ENCODE peak calls at places on chromosomes 5 and 9, in five cellular contexts. One of them, this sample, is unnamed.

GRCh38 chr5:130335116-130335515 is 430.9 kb downstream of the CHSY3 start:
- DNase-seq in WERI-Rb-1: no peak
- DNase-seq in foreskin fibroblast: no peak
- DNase-seq in cardiac muscle cell: peak; percentile 46
- DNase-seq in kidney: no peak
- DNase-seq in this sample: no peak

GRCh38 chr5:61827445-61827975 is 478.5 kb upstream of the KIF2A start:
- DNase-seq in WERI-Rb-1: no peak
- DNase-seq in foreskin fibroblast: no peak
- DNase-seq in cardiac muscle cell: peak; percentile 4
- DNase-seq in kidney: no peak
- DNase-seq in this sample: no peak

GRCh38 chr5:95382843-95383242 is 8.3 kb upstream of the FAM81B start:
- DNase-seq in WERI-Rb-1: no peak
- DNase-seq in foreskin fibroblast: no peak
- DNase-seq in cardiac muscle cell: no peak
- DNase-seq in kidney: no peak
- DNase-seq in this sample: no peak

GRCh38 chr9:19485193-19485592 is 76.4 kb downstream of the ACER2 start:
- DNase-seq in WERI-Rb-1: no peak
- DNase-seq in foreskin fibroblast: no peak
- DNase-seq in cardiac muscle cell: no peak
- DNase-seq in kidney: no peak
- DNase-seq in this sample: no peak

GRCh38 chr5:77957-78804 is 13.8 kb upstream of the PLEKHG4B start:
- DNase-seq in WERI-Rb-1: peak; percentile 83
- DNase-seq in foreskin fibroblast: no peak
- DNase-seq in cardiac muscle cell: peak; percentile 20
- DNase-seq in kidney: peak; percentile 53
- DNase-seq in this sample: no peak

GRCh38 chr9:3863686-3864085 is 337.9 kb upstream of the RFX3 start:
- DNase-seq in WERI-Rb-1: no peak
- DNase-seq in foreskin fibroblast: no peak
- DNase-seq in cardiac muscle cell: peak; percentile 20
- DNase-seq in kidney: no peak
- DNase-seq in this sample: no peak

GRCh38 chr5:37837101-37838032 is 2.5 kb downstream of the GDNF start:
- DNase-seq in WERI-Rb-1: peak; percentile 69
- DNase-seq in foreskin fibroblast: peak; percentile 74
- DNase-seq in cardiac muscle cell: peak; percentile 81
- DNase-seq in kidney: peak; percentile 91
- DNase-seq in this sample: peak; percentile 38

GRCh38 chr9:80873861-80874260 is 815.5 kb downstream of the TLE1 start:
- DNase-seq in WERI-Rb-1: no peak
- DNase-seq in foreskin fibroblast: peak; percentile 68
- DNase-seq in cardiac muscle cell: peak; percentile 3
- DNase-seq in kidney: no peak
- DNase-seq in this sample: no peak

GRCh38 chr9:136773386-136774044 is 9.2 kb upstream of the LCN15 start:
- DNase-seq in WERI-Rb-1: peak; percentile 69
- DNase-seq in foreskin fibroblast: no peak
- DNase-seq in cardiac muscle cell: peak; percentile 32
- DNase-seq in kidney: peak; percentile 47
- DNase-seq in this sample: no peak

GRCh38 chr5:36638056-36638455 is 31.6 kb downstream of the SLC1A3 start:
- DNase-seq in WERI-Rb-1: no peak
- DNase-seq in foreskin fibroblast: no peak
- DNase-seq in cardiac muscle cell: no peak
- DNase-seq in kidney: no peak
- DNase-seq in this sample: no peak

GRCh38 chr5:1754531-1755220 is 45.0 kb downstream of the MRPL36 start:
- DNase-seq in WERI-Rb-1: no peak
- DNase-seq in foreskin fibroblast: no peak
- DNase-seq in cardiac muscle cell: no peak
- DNase-seq in kidney: peak; percentile 37
- DNase-seq in this sample: no peak

GRCh38 chr5:128927644-128928043 is 37.6 kb upstream of the SLC27A6 start:
- DNase-seq in WERI-Rb-1: no peak
- DNase-seq in foreskin fibroblast: no peak
- DNase-seq in cardiac muscle cell: no peak
- DNase-seq in kidney: no peak
- DNase-seq in this sample: no peak

GRCh38 chr9:133998915-133999580 is 6.9 kb upstream of the VAV2 start:
- DNase-seq in WERI-Rb-1: no peak
- DNase-seq in foreskin fibroblast: no peak
- DNase-seq in cardiac muscle cell: peak; percentile 41
- DNase-seq in kidney: no peak
- DNase-seq in this sample: no peak

GRCh38 chr5:42677156-42677842 is 79.3 kb upstream of the CCDC152 start:
- DNase-seq in WERI-Rb-1: no peak
- DNase-seq in foreskin fibroblast: no peak
- DNase-seq in cardiac muscle cell: no peak
- DNase-seq in kidney: no peak
- DNase-seq in this sample: no peak

GRCh38 chr5:108637110-108637509 is 110.6 kb upstream of the FER start:
- DNase-seq in WERI-Rb-1: no peak
- DNase-seq in foreskin fibroblast: peak; percentile 45
- DNase-seq in cardiac muscle cell: peak; percentile 78
- DNase-seq in kidney: no peak
- DNase-seq in this sample: no peak

GRCh38 chr9:112041536-112042243 is 133.4 kb downstream of the SUSD1 start:
- DNase-seq in WERI-Rb-1: no peak
- DNase-seq in foreskin fibroblast: peak; percentile 100
- DNase-seq in cardiac muscle cell: peak; percentile 99
- DNase-seq in kidney: peak; percentile 77
- DNase-seq in this sample: peak; percentile 94

GRCh38 chr9:77512876-77513275 is 135.2 kb downstream of the GNA14 start:
- DNase-seq in WERI-Rb-1: no peak
- DNase-seq in foreskin fibroblast: no peak
- DNase-seq in cardiac muscle cell: peak; percentile 46
- DNase-seq in kidney: no peak
- DNase-seq in this sample: no peak

GRCh38 chr5:59799668-59800374 is 93.7 kb downstream of the PDE4D start:
- DNase-seq in WERI-Rb-1: peak; percentile 18
- DNase-seq in foreskin fibroblast: peak; percentile 39
- DNase-seq in cardiac muscle cell: peak; percentile 73
- DNase-seq in kidney: no peak
- DNase-seq in this sample: peak; percentile 59

GRCh38 chr9:114467226-114467750 is 38.0 kb downstream of the WHRN start:
- DNase-seq in WERI-Rb-1: no peak
- DNase-seq in foreskin fibroblast: no peak
- DNase-seq in cardiac muscle cell: no peak
- DNase-seq in kidney: no peak
- DNase-seq in this sample: no peak

GRCh38 chr9:114746591-114746990 is 59.2 kb downstream of the TNFSF15 start:
- DNase-seq in WERI-Rb-1: no peak
- DNase-seq in foreskin fibroblast: peak; percentile 51
- DNase-seq in cardiac muscle cell: no peak
- DNase-seq in kidney: no peak
- DNase-seq in this sample: no peak

GRCh38 chr5:125190232-125191051 is 444.0 kb upstream of the ZNF608 start:
- DNase-seq in WERI-Rb-1: no peak
- DNase-seq in foreskin fibroblast: peak; percentile 72
- DNase-seq in cardiac muscle cell: no peak
- DNase-seq in kidney: no peak
- DNase-seq in this sample: no peak

GRCh38 chr5:32712463-32713395 is 1.6 kb downstream of the NPR3 start:
- DNase-seq in WERI-Rb-1: no peak
- DNase-seq in foreskin fibroblast: peak; percentile 30
- DNase-seq in cardiac muscle cell: peak; percentile 4
- DNase-seq in kidney: peak; percentile 65
- DNase-seq in this sample: no peak

GRCh38 chr5:1540831-1541661 is 17.3 kb upstream of the LPCAT1 start:
- DNase-seq in WERI-Rb-1: peak; percentile 5
- DNase-seq in foreskin fibroblast: no peak
- DNase-seq in cardiac muscle cell: no peak
- DNase-seq in kidney: no peak
- DNase-seq in this sample: no peak

GRCh38 chr9:98085955-98086354 is 29.4 kb downstream of the NANS start:
- DNase-seq in WERI-Rb-1: no peak
- DNase-seq in foreskin fibroblast: no peak
- DNase-seq in cardiac muscle cell: no peak
- DNase-seq in kidney: no peak
- DNase-seq in this sample: no peak

GRCh38 chr5:95822408-95823240 is at the start of gene GLRX:
- DNase-seq in WERI-Rb-1: peak; percentile 73
- DNase-seq in foreskin fibroblast: peak; percentile 94
- DNase-seq in cardiac muscle cell: peak; percentile 85
- DNase-seq in kidney: peak; percentile 83
- DNase-seq in this sample: peak; percentile 64

GRCh38 chr9:95494416-95495371 is 22.1 kb downstream of the PTCH1 start:
- DNase-seq in WERI-Rb-1: peak; percentile 93
- DNase-seq in foreskin fibroblast: no peak
- DNase-seq in cardiac muscle cell: no peak
- DNase-seq in kidney: peak; percentile 96
- DNase-seq in this sample: no peak

DNA sequence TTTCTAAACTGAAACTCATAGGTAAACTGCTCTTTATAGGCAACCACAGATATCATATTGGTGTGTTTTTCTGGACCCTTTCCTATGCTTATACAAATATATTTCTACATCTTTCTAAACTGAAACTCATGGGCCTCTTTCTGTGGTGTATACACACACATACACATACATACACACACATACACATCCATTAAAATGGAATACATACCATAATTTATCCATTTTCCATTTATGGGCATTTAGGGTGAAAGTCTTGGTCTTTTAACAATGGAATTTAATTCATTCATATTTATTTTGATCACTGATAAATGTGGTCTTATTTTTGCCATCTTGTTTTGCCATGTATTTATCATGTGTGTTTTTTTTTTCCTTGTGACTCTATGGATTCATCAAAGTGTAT is 44.1 kb downstream of the SLC22A5 start:
- DNase-seq in WERI-Rb-1: no peak
- DNase-seq in foreskin fibroblast: no peak
- DNase-seq in cardiac muscle cell: no peak
- DNase-seq in kidney: no peak
- DNase-seq in this sample: no peak
- H3K4me3 ChIP-seq in WERI-Rb-1: no peak overlapping the region
- H3K4me3 ChIP-seq in foreskin fibroblast: no peak overlapping the region
- H3K4me3 ChIP-seq in cardiac muscle cell: no peak overlapping the region
- H3K4me3 ChIP-seq in kidney: no peak overlapping the region
- H3K4me3 ChIP-seq in this sample: no peak overlapping the region

GRCh38 chr5:8770431-8770830 is 775.4 kb downstream of the SEMA5A start:
- DNase-seq in WERI-Rb-1: no peak
- DNase-seq in foreskin fibroblast: no peak
- DNase-seq in cardiac muscle cell: peak; percentile 32
- DNase-seq in kidney: no peak
- DNase-seq in this sample: no peak
- TF ChIP-seq CTCF in WERI-Rb-1: no peak
- TF ChIP-seq CTCF in foreskin fibroblast: no peak
- TF ChIP-seq CTCF in cardiac muscle cell: no peak
- TF ChIP-seq CTCF in kidney: no peak
- TF ChIP-seq CTCF in this sample: no peak

GRCh38 chr5:127056896-127057295 is 16.4 kb downstream of the C5orf63 start:
- DNase-seq in WERI-Rb-1: no peak
- DNase-seq in foreskin fibroblast: no peak
- DNase-seq in cardiac muscle cell: no peak
- DNase-seq in kidney: no peak
- DNase-seq in this sample: no peak
- H3K4me3 ChIP-seq in WERI-Rb-1: no peak overlapping the region
- H3K4me3 ChIP-seq in foreskin fibroblast: no peak overlapping the region
- H3K4me3 ChIP-seq in cardiac muscle cell: no peak overlapping the region
- H3K4me3 ChIP-seq in kidney: no peak overlapping the region
- H3K4me3 ChIP-seq in this sample: no peak overlapping the region

GRCh38 chr5:172334196-172334595 is 50.6 kb upstream of the UBTD2 start:
- DNase-seq in WERI-Rb-1: peak; percentile 37
- DNase-seq in foreskin fibroblast: no peak
- DNase-seq in cardiac muscle cell: no peak
- DNase-seq in kidney: no peak
- DNase-seq in this sample: no peak
- TF ChIP-seq CTCF in WERI-Rb-1: peak; percentile 59
- TF ChIP-seq CTCF in foreskin fibroblast: no peak
- TF ChIP-seq CTCF in cardiac muscle cell: no peak
- TF ChIP-seq CTCF in kidney: no peak
- TF ChIP-seq CTCF in this sample: no peak

GRCh38 chr9:14314929-14315753 is 1.2 kb upstream of the NFIB start:
- DNase-seq in WERI-Rb-1: peak; percentile 75
- DNase-seq in foreskin fibroblast: peak; percentile 54
- DNase-seq in cardiac muscle cell: peak; percentile 98
- DNase-seq in kidney: peak; percentile 97
- DNase-seq in this sample: no peak
- H3K4me3 ChIP-seq in WERI-Rb-1: peak overlapping the region; percentile 75
- H3K4me3 ChIP-seq in foreskin fibroblast: peak overlapping the region; percentile 71
- H3K4me3 ChIP-seq in cardiac muscle cell: peak overlapping the region; percentile 39
- H3K4me3 ChIP-seq in kidney: peak overlapping the region; percentile 72
- H3K4me3 ChIP-seq in this sample: peak overlapping the region; percentile 60

This sample was measured in Panc1.